ENCODE peak calls at places on chromosomes 11 and 22, in four cellular contexts. M, D, Q and A are unnamed samples.

GRCh38 chr11:73965076-73965763 is 14.4 kb downstream of the DNAJB13 start:
- DNase-seq in M (no peak), D (no peak), Q (no peak), A (no peak)

GRCh38 chr22:28181332-28181731 is 262.3 kb upstream of the PITPNB start:
- DNase-seq in M (no peak), D (no peak), Q (no peak), A (no peak)

GRCh38 chr11:17927643-17928343 is 85.1 kb downstream of the SERGEF start:
- DNase-seq in M (no peak), D (no peak), Q (no peak), A (no peak)

GRCh38 chr11:6667733-6668374 is 12.2 kb upstream of the DCHS1 start:
- DNase-seq in M (no peak), D (no peak), Q (no peak), A (no peak)

GRCh38 chr22:37018815-37019308 is 385 bp downstream of the TST start:
- DNase-seq in M (no peak), D (no peak), Q (no peak), A (no peak)

GRCh38 chr22:17063372-17064106 is 21.3 kb upstream of the IL17RA start:
- DNase-seq in M (no peak), D (no peak), Q (no peak), A (no peak)

GRCh38 chr11:13386567-13386966 is 76.5 kb downstream of the BTBD10 start:
- DNase-seq in M (no peak), D (no peak), Q (no peak), A (no peak)

GRCh38 chr11:121606354-121606753 is 153.6 kb upstream of the SORL1-AS1 start:
- DNase-seq in M (no peak), D (no peak), Q (no peak), A (no peak)

GRCh38 chr11:74366576-74366975 is 31.7 kb downstream of the PGM2L1 start:
- DNase-seq in M (no peak), D (no peak), Q (no peak), A (no peak)

GRCh38 chr11:18749681-18750319 is 23.8 kb upstream of the IGSF22 start:
- DNase-seq in M (no peak), D (peak), Q (peak), A (no peak)

GRCh38 chr11:102139081-102139498 is 28.8 kb downstream of the YAP1 start:
- DNase-seq in M (no peak), D (no peak), Q (peak), A (no peak)

GRCh38 chr22:50691521-50691920 is 18.9 kb downstream of the SHANK3 start:
- DNase-seq in M (peak), D (no peak), Q (peak), A (no peak)

GRCh38 chr11:66126808-66127555 is 56.9 kb downstream of the PACS1 start:
- DNase-seq in M (peak), D (peak), Q (no peak), A (peak)

GRCh38 chr11:134120143-134120850 is 51.4 kb downstream of the JAM3 start:
- DNase-seq in M (no peak), D (no peak), Q (peak), A (no peak)

GRCh38 chr11:17353228-17354021 is 1.8 kb downstream of the NCR3LG1 start:
- DNase-seq in M (peak), D (peak), Q (peak), A (peak)